ENCODE peak calls at places on chromosomes 1 and 21, in nine cellular contexts. T is kidney, N is PC-3, Y is MM.1S, U is GM23248, B is mesendoderm, G is Karpas-422, C is mammary epithelial cell, P is NT2/D1. Q is an unnamed sample.

GRCh38 chr1:13807213-13807612 is 107.2 kb downstream of the PRDM2 start:
- DNase-seq in U (peak; percentile 37), P (no peak), C (no peak), N (peak; percentile 52), Y (no peak), G (peak; percentile 77), B (peak; percentile 59), T (no peak), Q (peak; percentile 75)

GRCh38 chr1:151131832-151132675 is 14.4 kb downstream of the SEMA6C start:
- DNase-seq in B (peak; percentile 77), C (no peak), N (no peak), P (no peak), U (peak; percentile 30), Y (no peak), G (no peak), T (peak; percentile 81), Q (peak; percentile 69)

GRCh38 chr1:39159224-39160036 is 45.1 kb upstream of the MACF1 start:
- DNase-seq in P (peak; percentile 76), T (no peak), G (no peak), N (peak; percentile 96), U (peak; percentile 54), C (peak; percentile 91), Y (no peak), B (peak; percentile 81), Q (peak; percentile 51)

GRCh38 chr1:116428600-116428999 is 55.6 kb downstream of the ATP1A1 start:
- DNase-seq in U (no peak), B (no peak), C (no peak), N (no peak), P (no peak), G (no peak), Y (no peak), T (no peak), Q (no peak)

GRCh38 chr1:246782120-246782900 is 58.1 kb downstream of the SCCPDH start:
- DNase-seq in T (no peak), U (peak; percentile 83), P (no peak), N (peak; percentile 42), G (no peak), B (no peak), Y (no peak), C (peak; percentile 59), Q (no peak)

GRCh38 chr1:56374026-56374974 is 205.1 kb downstream of the PLPP3 start:
- DNase-seq in Y (no peak), N (peak; percentile 54), T (no peak), G (no peak), C (no peak), P (no peak), U (peak; percentile 59), B (no peak), Q (no peak)

GRCh38 chr1:115141145-115141454 is 51.8 kb upstream of the TSPAN2 start:
- DNase-seq in T (no peak), Y (no peak), P (no peak), C (no peak), B (no peak), N (no peak), G (no peak), U (no peak), Q (no peak)

GRCh38 chr1:97084566-97084965 is 363.0 kb downstream of the PTBP2 start:
- DNase-seq in U (peak; percentile 30), Y (no peak), T (no peak), C (peak; percentile 31), B (no peak), N (no peak), G (no peak), P (no peak), Q (no peak)

GRCh38 chr1:156001021-156001681 is 19.6 kb downstream of the SSR2 start:
- DNase-seq in N (no peak), C (no peak), T (no peak), G (no peak), Y (no peak), U (no peak), P (no peak), B (no peak), Q (no peak)

GRCh38 chr1:156004843-156005593 is 15.7 kb downstream of the SSR2 start:
- DNase-seq in B (no peak), G (no peak), C (no peak), P (no peak), T (no peak), N (no peak), Y (no peak), U (peak; percentile 23), Q (no peak)

GRCh38 chr1:156006666-156007376 is 13.9 kb downstream of the SSR2 start:
- DNase-seq in T (no peak), U (no peak), P (no peak), N (peak; percentile 58), G (peak; percentile 34), Y (no peak), B (no peak), C (peak; percentile 57), Q (no peak)

GRCh38 chr1:156001682-156002171 is 19.0 kb downstream of the SSR2 start:
- DNase-seq in U (no peak), C (no peak), N (no peak), Y (no peak), B (no peak), T (no peak), P (no peak), G (no peak), Q (no peak)

DNA sequence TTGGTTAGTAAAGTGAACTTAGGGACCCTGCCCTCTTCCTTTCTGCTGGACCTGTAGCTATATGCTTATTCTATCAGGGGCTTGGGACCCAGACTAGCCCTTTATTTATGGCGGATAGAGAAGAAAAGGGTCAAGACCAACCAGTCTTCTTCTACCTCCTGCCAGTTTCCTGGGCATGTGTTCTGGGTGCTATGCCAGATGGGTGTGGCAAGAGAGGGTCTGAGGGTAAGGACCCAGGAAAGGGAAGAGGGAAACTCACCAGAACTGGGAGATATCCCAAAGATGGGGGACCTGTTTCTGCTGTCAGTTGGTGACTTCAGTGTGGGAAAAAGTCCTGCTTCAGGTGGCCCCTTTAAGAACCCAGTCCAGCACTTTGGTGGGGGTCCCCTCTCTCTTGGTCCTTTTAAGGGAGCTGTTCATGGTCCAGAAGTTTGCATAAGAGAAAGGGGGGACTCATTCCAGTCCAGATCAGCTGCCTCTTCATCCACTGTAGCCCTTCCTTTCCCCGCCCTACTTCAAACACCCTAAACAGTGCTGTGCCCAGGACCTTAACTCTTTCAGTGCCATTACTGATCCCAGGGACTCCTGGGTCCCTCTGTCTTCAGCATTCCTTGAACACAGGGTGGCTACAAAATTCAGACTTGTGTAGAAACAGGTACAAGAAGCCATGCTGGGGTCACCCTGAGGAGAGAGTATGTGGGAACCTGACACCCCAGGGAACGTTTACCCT is 18.4 kb downstream of the SSR2 start:
- DNase-seq in B (no peak), C (no peak), Y (no peak), T (no peak), G (no peak), U (no peak), N (no peak), P (no peak), Q (no peak)
- H3K9ac ChIP-seq in B (no peak overlapping the region), C (no peak overlapping the region), Y (no peak overlapping the region), T (no peak overlapping the region), G (no peak overlapping the region), U (no peak overlapping the region), N (no peak overlapping the region), P (no peak overlapping the region), Q (no peak overlapping the region)

GRCh38 chr1:48547521-48547920 is 75.5 kb upstream of the SPATA6 start:
- DNase-seq in U (no peak), P (no peak), Y (no peak), N (no peak), B (no peak), G (no peak), C (no peak), T (no peak), Q (no peak)

GRCh38 chr1:48556161-48556850 is 84.3 kb upstream of the SPATA6 start:
- DNase-seq in P (no peak), B (no peak), C (no peak), T (no peak), Y (no peak), U (no peak), G (no peak), N (peak; percentile 31), Q (no peak)

GRCh38 chr1:48552903-48553626 is 81.1 kb upstream of the SPATA6 start:
- DNase-seq in C (no peak), T (no peak), Y (no peak), P (no peak), N (no peak), G (no peak), B (no peak), U (no peak), Q (no peak)

GRCh38 chr1:48555271-48555670 is 83.3 kb upstream of the SPATA6 start:
- DNase-seq in G (no peak), C (peak; percentile 69), P (no peak), N (no peak), Y (no peak), B (no peak), T (no peak), U (no peak), Q (no peak)

DNA sequence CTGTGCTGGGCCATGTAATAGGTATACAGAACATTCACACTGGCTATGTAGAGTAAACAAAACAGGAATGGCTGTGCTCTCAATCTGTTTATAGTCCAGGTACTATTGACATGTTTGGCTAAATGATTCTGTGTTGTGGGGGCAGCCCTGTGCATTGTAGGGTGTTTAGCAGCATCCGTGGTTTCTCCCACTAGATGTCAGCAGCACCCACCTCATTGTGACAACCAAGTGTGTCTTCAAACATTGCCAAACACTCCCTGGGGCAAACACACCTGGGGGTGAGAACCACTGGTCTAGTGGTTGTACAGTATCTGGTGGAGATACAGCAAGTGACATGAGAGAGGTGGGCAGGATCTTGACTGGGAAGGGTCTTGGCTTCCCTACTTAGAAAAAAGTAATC is 80.4 kb upstream of the SPATA6 start:
- DNase-seq in N (peak; percentile 59), B (peak; percentile 51), U (no peak), P (peak; percentile 30), T (no peak), G (peak; percentile 64), Y (peak; percentile 9), C (peak; percentile 37), Q (peak; percentile 36)
- H3K9ac ChIP-seq in N (no peak overlapping the region), B (no peak overlapping the region), U (no peak overlapping the region), P (no peak overlapping the region), T (no peak overlapping the region), G (no peak overlapping the region), Y (no peak overlapping the region), C (no peak overlapping the region), Q (no peak overlapping the region)

GRCh38 chr21:45528981-45529784 is 13.1 kb downstream of the SLC19A1 start:
- DNase-seq in G (no peak), C (no peak), B (no peak), N (no peak), P (no peak), U (no peak), T (peak; percentile 71), Y (no peak), Q (no peak)

GRCh38 chr21:45529785-45530422 is 12.3 kb downstream of the SLC19A1 start:
- DNase-seq in P (no peak), G (no peak), N (no peak), U (no peak), Y (no peak), T (peak; percentile 43), C (no peak), B (no peak), Q (no peak)

GRCh38 chr21:45531393-45532215 is 10.6 kb downstream of the SLC19A1 start:
- DNase-seq in Y (no peak), G (no peak), C (no peak), T (peak; percentile 67), N (no peak), U (no peak), P (no peak), B (no peak), Q (no peak)

GRCh38 chr21:45528028-45528705 is 14.1 kb downstream of the SLC19A1 start:
- DNase-seq in Y (no peak), G (no peak), B (no peak), N (no peak), C (no peak), U (no peak), T (peak; percentile 70), P (no peak), Q (no peak)

GRCh38 chr21:45530423-45531113 is 11.7 kb downstream of the SLC19A1 start:
- DNase-seq in T (peak; percentile 68), G (no peak), B (no peak), Y (no peak), N (no peak), P (no peak), C (no peak), U (no peak), Q (no peak)
- H3K9ac ChIP-seq in T (no peak overlapping the region), G (no peak overlapping the region), B (no peak overlapping the region), Y (no peak overlapping the region), N (no peak overlapping the region), P (no peak overlapping the region), C (no peak overlapping the region), U (no peak overlapping the region), Q (no peak overlapping the region)

DNA sequence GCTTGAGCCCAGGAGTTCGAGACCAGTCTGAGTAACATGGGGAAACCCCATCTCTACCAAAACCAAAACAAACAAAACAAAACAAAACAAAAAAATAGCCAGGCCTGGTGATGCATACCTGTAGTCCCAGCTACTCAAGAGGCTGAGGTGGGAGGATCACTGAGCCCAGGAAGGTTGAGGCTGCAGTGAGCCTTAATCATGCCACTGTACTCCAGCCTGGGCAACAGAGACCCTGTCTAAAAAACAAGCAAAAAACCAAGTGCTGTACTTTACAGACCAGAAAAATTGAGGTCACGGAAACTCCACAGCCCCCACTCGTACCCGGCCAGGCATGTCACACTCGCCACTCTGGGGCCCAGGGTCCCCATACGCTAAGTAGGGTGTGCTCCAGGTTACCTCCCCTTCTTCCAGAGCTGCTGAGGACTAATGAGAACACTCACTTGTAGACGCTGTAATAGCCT is 22.9 kb downstream of the ATP2B4 start:
- DNase-seq in N (no peak), U (no peak), P (no peak), G (no peak), Y (no peak), B (no peak), C (peak; percentile 78), T (no peak), Q (no peak)
- H3K9ac ChIP-seq in N (no peak overlapping the region), U (no peak overlapping the region), P (peak overlapping the region; percentile 67), G (no peak overlapping the region), Y (peak overlapping the region; percentile 34), B (no peak overlapping the region), C (peak overlapping the region; percentile 71), T (no peak overlapping the region), Q (no peak overlapping the region)

Q was measured in neural progenitor cell.